ENCODE peak calls at places on chromosome 18, in nine cellular contexts. Y is AML-193; U is keratinocyte; A is stimulated activated CD8-positive, alpha-beta memory T cell treated with anti-CD3 and anti-CD28 coated beads, Interleukin-12 subunit alpha, Interleukin-12 subunit beta, amount 100 ng/mL, for 1 hour; V is mucosa of gallbladder; K is stimulated activated CD4-positive, alpha-beta T cell treated with anti-CD3 and anti-CD28 coated beads, Interleukin-1b, Interleukin-23, amount 100 ng/mL, for 48 hours; F is Daoy; J is activated T-cell treated with anti-CD3 and anti-CD28 coated beads, Interleukin-2, amount 50 U/mL, for 72 hours; D is glomerular endothelial cell. O is an unnamed sample.

GRCh38 chr18:25467226-25468065 is 115.5 kb upstream of the ZNF521 start:
- DNase-seq in J (no peak), F (peak; percentile 60), D (no peak), A (no peak), Y (no peak), K (no peak), V (no peak), U (no peak), O (no peak)

GRCh38 chr18:77106331-77106730 is 26.3 kb downstream of the MBP start:
- DNase-seq in D (no peak), A (peak; percentile 72), Y (no peak), K (peak; percentile 73), J (peak; percentile 80), F (no peak), U (no peak), V (no peak), O (peak; percentile 87)

GRCh38 chr18:23994361-23994902 is 20.1 kb upstream of the TTC39C start:
- DNase-seq in A (no peak), U (peak; percentile 68), V (peak; percentile 30), J (no peak), D (no peak), K (no peak), F (peak; percentile 78), Y (no peak), O (no peak)

GRCh38 chr18:31146809-31147208 is 15.8 kb downstream of the DSC1 start:
- DNase-seq in K (no peak), V (no peak), A (no peak), J (no peak), U (no peak), F (no peak), Y (no peak), D (no peak), O (no peak)

GRCh38 chr18:25111382-25112070 is 240.4 kb downstream of the ZNF521 start:
- DNase-seq in A (no peak), D (no peak), Y (no peak), V (no peak), J (no peak), K (no peak), U (no peak), F (no peak), O (no peak)

GRCh38 chr18:80232710-80233109 is 14.6 kb downstream of the PARD6G start:
- DNase-seq in D (no peak), J (no peak), U (no peak), F (no peak), K (no peak), A (no peak), Y (no peak), V (no peak), O (no peak)

GRCh38 chr18:25661836-25662235 is 309.9 kb upstream of the ZNF521 start:
- DNase-seq in U (no peak), K (no peak), J (no peak), Y (no peak), D (no peak), V (no peak), F (no peak), A (no peak), O (no peak)

GRCh38 chr18:62811674-62812073 is 96.3 kb downstream of the PHLPP1 start:
- DNase-seq in V (no peak), F (no peak), Y (no peak), D (no peak), U (no peak), K (no peak), A (no peak), J (no peak), O (no peak)

GRCh38 chr18:51361130-51361860 is 163.8 kb upstream of the MEX3C start:
- DNase-seq in Y (peak; percentile 32), F (no peak), K (no peak), A (no peak), J (no peak), V (no peak), D (peak; percentile 42), U (no peak), O (no peak)

GRCh38 chr18:79092869-79093268 is 23.7 kb downstream of the ATP9B start:
- DNase-seq in F (no peak), K (no peak), A (no peak), U (no peak), V (no peak), D (no peak), J (no peak), Y (no peak), O (no peak)

GRCh38 chr18:65035701-65036100 is 715.1 kb upstream of the CDH7 start:
- DNase-seq in Y (no peak), K (no peak), F (no peak), U (no peak), V (no peak), A (no peak), J (no peak), D (no peak), O (no peak)

GRCh38 chr18:26655614-26656400 is 107.5 kb upstream of the KCTD1 start:
- DNase-seq in F (peak; percentile 73), K (no peak), U (no peak), Y (no peak), J (no peak), A (no peak), D (no peak), V (peak; percentile 44), O (peak; percentile 69)

GRCh38 chr18:38587571-38587970 is 1022.0 kb upstream of the CELF4 start:
- DNase-seq in K (no peak), D (no peak), J (no peak), U (no peak), A (no peak), V (no peak), Y (no peak), F (no peak), O (no peak)

GRCh38 chr18:72692086-72692485 is 147.9 kb upstream of the CBLN2 start:
- DNase-seq in J (no peak), K (no peak), F (peak; percentile 15), V (no peak), Y (no peak), U (no peak), A (no peak), D (no peak), O (no peak)

GRCh38 chr18:64474751-64475150 is 325.9 kb upstream of the LINC00305 start:
- DNase-seq in F (no peak), U (no peak), D (no peak), J (no peak), V (no peak), Y (no peak), A (no peak), K (no peak), O (no peak)

GRCh38 chr18:8301427-8302172 is 307.6 kb upstream of the RAB12 start:
- DNase-seq in K (no peak), F (no peak), A (no peak), J (no peak), D (no peak), U (no peak), Y (no peak), V (peak; percentile 94), O (no peak)

GRCh38 chr18:12694032-12694431 is 8.5 kb downstream of the CEP76 start:
- DNase-seq in D (no peak), K (no peak), V (no peak), A (no peak), Y (no peak), F (no peak), J (peak; percentile 19), U (no peak), O (no peak)

GRCh38 chr18:26546170-26546874 is 2.0 kb downstream of the KCTD1 start:
- DNase-seq in F (no peak), U (no peak), V (no peak), K (no peak), J (no peak), A (no peak), D (no peak), Y (no peak), O (peak; percentile 12)

GRCh38 chr18:51953521-51953920 is 386.5 kb upstream of the DCC start:
- DNase-seq in V (no peak), K (no peak), J (no peak), F (no peak), Y (no peak), U (no peak), A (no peak), D (no peak), O (no peak)

GRCh38 chr18:48782381-48782841 is 168.4 kb downstream of the SMAD7 start:
- DNase-seq in V (no peak), A (no peak), U (no peak), K (no peak), J (no peak), Y (no peak), F (peak; percentile 9), D (no peak), O (no peak)

GRCh38 chr18:32712860-32713259 is 60.0 kb downstream of the KLHL14 start:
- DNase-seq in U (no peak), J (no peak), D (no peak), A (no peak), K (no peak), F (no peak), V (no peak), Y (no peak), O (no peak)

GRCh38 chr18:59562751-59563150 is 134.5 kb downstream of the CCBE1 start:
- DNase-seq in K (no peak), U (no peak), D (no peak), V (no peak), J (no peak), A (no peak), F (no peak), Y (no peak), O (no peak)

GRCh38 chr18:10784596-10785202 is 258.9 kb downstream of the NAPG start:
- DNase-seq in K (no peak), V (no peak), U (no peak), A (no peak), F (no peak), J (no peak), Y (no peak), D (no peak), O (no peak)

GRCh38 chr18:45628979-45629958 is 14.0 kb downstream of the SLC14A2 start:
- DNase-seq in Y (no peak), U (no peak), A (no peak), K (no peak), D (no peak), F (peak; percentile 32), V (no peak), J (no peak), O (no peak)

GRCh38 chr18:80000877-80001276 is 12.5 kb upstream of the TXNL4A start:
- DNase-seq in A (no peak), J (no peak), K (no peak), Y (no peak), D (no peak), V (no peak), F (no peak), U (no peak), O (no peak)

GRCh38 chr18:77321823-77322805 is 72.5 kb downstream of the GALR1 start:
- DNase-seq in K (no peak), J (no peak), V (peak; percentile 47), A (no peak), F (peak; percentile 17), Y (no peak), U (no peak), D (no peak), O (no peak)

GRCh38 chr18:49178736-49179135 is 228.0 kb upstream of the SMAD7 start:
- DNase-seq in Y (peak; percentile 8), J (no peak), V (no peak), D (no peak), U (no peak), F (peak; percentile 20), K (no peak), A (no peak), O (no peak)

GRCh38 chr18:38751897-38752296 is 1186.3 kb upstream of the CELF4 start:
- DNase-seq in U (no peak), A (no peak), K (peak; percentile 21), J (no peak), F (no peak), Y (no peak), D (no peak), V (peak; percentile 15), O (no peak)

GRCh38 chr18:56995579-56996194 is 151.2 kb upstream of the BOD1L2 start:
- DNase-seq in Y (no peak), A (no peak), K (no peak), F (no peak), J (no peak), V (no peak), D (no peak), U (no peak), O (no peak)

GRCh38 chr18:3839481-3840075 is 389.6 kb downstream of the TGIF1 start:
- DNase-seq in F (no peak), V (no peak), Y (no peak), U (no peak), D (no peak), K (no peak), A (no peak), J (no peak), O (no peak)

GRCh38 chr18:8669571-8669970 is 35.8 kb upstream of the MTCL1 start:
- DNase-seq in K (no peak), D (no peak), Y (no peak), V (no peak), F (no peak), U (no peak), A (no peak), J (no peak), O (no peak)

O was measured in DND-41.